ENCODE peak calls at places on chromosome 13, in seven cellular contexts. T is WERI-Rb-1, Q is left ventricle myocardium inferior, D is brain microvascular endothelial cell, P is uterus, J is heart right ventricle, L is aorta. I is an unnamed sample. For H3K36me3, the result is how much of the 10 kb centered on the place peaks cover.

GRCh38 chr13:58963321-58963720 is 1200.4 kb downstream of the DIAPH3 start:
- DNase-seq in P (no peak), J (no peak), Q (no peak), D (no peak), T (no peak), L (no peak), I (no peak)

GRCh38 chr13:94641432-94641941 is 39.8 kb downstream of the GPR180 start:
- DNase-seq in P (no peak), D (peak), L (no peak), T (no peak), Q (no peak), J (no peak), I (no peak)

GRCh38 chr13:84609716-84610115 is 727.4 kb upstream of the SLITRK1 start:
- DNase-seq in L (no peak), Q (no peak), T (no peak), J (no peak), D (peak), P (no peak), I (no peak)

GRCh38 chr13:22483276-22483675 is 697.5 kb upstream of the SGCG start:
- DNase-seq in P (no peak), T (no peak), D (no peak), Q (no peak), J (no peak), L (no peak), I (no peak)

GRCh38 chr13:59532405-59532804 is 631.3 kb downstream of the DIAPH3 start:
- DNase-seq in J (no peak), D (no peak), T (no peak), L (no peak), Q (no peak), P (no peak), I (no peak)

GRCh38 chr13:74210693-74211393 is 76.6 kb upstream of the KLF12 start:
- DNase-seq in Q (no peak), T (peak), L (peak), D (peak), J (no peak), P (no peak), I (peak)

GRCh38 chr13:31638577-31638976 is 100.7 kb upstream of the RXFP2 start:
- DNase-seq in L (no peak), T (no peak), P (no peak), J (peak), D (peak), Q (no peak), I (no peak)

GRCh38 chr13:77305276-77305675 is 21.6 kb downstream of the MYCBP2 start:
- DNase-seq in L (no peak), D (no peak), P (no peak), J (no peak), T (no peak), Q (no peak), I (no peak)

GRCh38 chr13:76965759-76966421 is 17.6 kb downstream of the ACOD1 start:
- DNase-seq in Q (peak), T (no peak), J (peak), P (peak), L (peak), D (peak), I (no peak)

GRCh38 chr13:31904941-31905824 is 126.4 kb upstream of the FRY start:
- DNase-seq in P (no peak), J (no peak), D (no peak), L (no peak), Q (no peak), T (no peak), I (no peak)

GRCh38 chr13:98443329-98443728 is 133.6 kb downstream of the STK24 start:
- DNase-seq in L (peak), D (peak), J (no peak), P (no peak), T (no peak), Q (no peak), I (no peak)

GRCh38 chr13:44380404-44381165 is 7.0 kb downstream of the SERP2 start:
- DNase-seq in Q (no peak), T (no peak), L (no peak), J (no peak), D (peak), P (no peak), I (no peak)

GRCh38 chr13:76969488-76970365 is 21.4 kb downstream of the ACOD1 start:
- DNase-seq in L (no peak), P (no peak), Q (no peak), T (no peak), D (no peak), J (no peak), I (no peak)

GRCh38 chr13:80341771-80342271 is 895 bp upstream of the SPRY2 start:
- DNase-seq in D (peak), P (peak), L (peak), Q (peak), T (peak), J (peak), I (peak)

GRCh38 chr13:30904043-30904442 is 2.0 kb upstream of the MEDAG start:
- DNase-seq in P (no peak), J (no peak), D (no peak), Q (no peak), T (no peak), L (no peak), I (no peak)

GRCh38 chr13:72953391-72953960 is 105.3 kb upstream of the KLF5 start:
- DNase-seq in Q (no peak), T (no peak), L (no peak), J (no peak), P (no peak), D (no peak), I (peak)

GRCh38 chr13:114296448-114296847 is 15.0 kb downstream of the UPF3A start:
- DNase-seq in D (no peak), P (no peak), J (no peak), T (no peak), L (no peak), Q (no peak), I (no peak)

GRCh38 chr13:42007844-42008243 is 40.6 kb upstream of the DGKH start:
- DNase-seq in L (no peak), T (no peak), P (no peak), D (peak), Q (no peak), J (no peak), I (no peak)

GRCh38 chr13:77523834-77524728 is 11.4 kb upstream of the SCEL start:
- DNase-seq in D (no peak), T (no peak), L (no peak), J (no peak), P (no peak), Q (no peak), I (no peak)

GRCh38 chr13:46554971-46555370 is 2.0 kb downstream of the LRCH1 start:
- DNase-seq in L (no peak), J (no peak), Q (no peak), D (no peak), T (no peak), P (no peak), I (no peak)

GRCh38 chr13:93286047-93286446 is 59.4 kb downstream of the GPC6 start:
- DNase-seq in J (no peak), D (no peak), Q (no peak), P (no peak), T (peak), L (no peak), I (no peak)

GRCh38 chr13:78660130-78660857 is 1.3 kb upstream of the OBI1 start:
- DNase-seq in Q (no peak), T (no peak), L (peak), D (no peak), P (no peak), J (no peak), I (no peak)

GRCh38 chr13:95540848-95541247 is 11.7 kb upstream of the CLDN10 start:
- DNase-seq in T (peak), J (peak), D (no peak), L (no peak), P (no peak), Q (peak), I (no peak)

GRCh38 chr13:19864018-19864338 is 529 bp upstream of the ZMYM5 start:
- DNase-seq in P (peak), J (peak), Q (peak), D (peak), T (peak), L (peak), I (peak)

DNA sequence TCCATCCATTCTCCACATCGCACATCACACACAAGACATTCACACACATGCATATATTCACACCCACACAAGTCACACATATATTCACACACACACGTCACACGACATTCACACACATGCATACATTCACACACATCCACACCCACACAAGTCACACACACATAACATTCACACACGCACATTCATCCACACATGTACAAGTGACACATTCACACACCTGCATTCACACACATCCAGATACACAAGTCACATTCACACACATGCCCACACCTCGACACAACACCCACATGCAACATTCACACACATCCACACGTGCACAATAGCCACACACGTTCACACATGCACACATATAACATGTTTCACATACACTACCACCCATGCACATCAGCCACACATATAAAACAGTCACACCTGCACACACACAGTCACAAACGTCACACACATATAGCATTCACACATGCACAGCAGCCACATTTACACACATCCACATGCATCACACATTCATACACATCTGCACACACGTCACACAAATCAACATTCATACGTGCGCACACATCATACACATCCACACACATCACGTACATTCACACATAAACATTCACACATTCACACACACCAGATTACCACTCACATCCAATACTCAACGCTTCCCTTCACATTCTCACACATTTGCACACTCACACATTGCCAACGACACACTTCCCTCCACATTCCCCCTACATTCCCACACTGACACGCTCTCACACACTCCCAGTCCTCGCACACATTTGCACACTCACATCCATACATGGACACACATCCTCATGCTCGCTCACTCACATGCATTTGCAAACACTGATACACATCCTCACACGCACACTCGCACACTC is 41.0 kb downstream of the ANKRD10 start:
- DNase-seq in J (no peak), L (no peak), D (no peak), P (no peak), Q (no peak), T (no peak), I (no peak)
- H3K4me3 ChIP-seq in J (peak), L (no peak), D (peak), P (peak), Q (peak), T (peak), I (no peak)

DNA sequence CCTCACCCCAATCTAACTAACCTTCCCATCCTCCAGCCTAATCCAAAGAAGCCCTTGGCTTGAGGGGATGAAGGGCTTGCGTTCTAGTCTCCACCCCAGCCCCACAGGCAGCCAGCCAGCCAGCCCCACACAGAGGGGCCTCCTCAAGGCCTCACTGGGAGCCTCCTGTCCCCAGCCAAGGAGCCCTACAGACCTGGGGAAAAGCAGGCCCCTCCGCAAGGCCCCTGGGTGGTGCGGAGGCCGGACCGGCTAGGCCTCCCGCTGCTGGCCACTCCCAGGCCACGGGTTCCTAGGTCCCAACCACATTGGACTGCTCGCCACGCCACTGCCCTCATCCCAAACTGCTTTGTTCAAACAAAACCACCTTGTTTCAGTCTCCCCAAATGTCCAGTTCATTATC is 78.0 kb downstream of the ZIC5 start:
- DNase-seq in J (no peak), L (no peak), Q (no peak), P (no peak), T (no peak), D (no peak), I (no peak)
- H3K27ac ChIP-seq in J (no peak), L (no peak), Q (no peak), P (no peak), T (no peak), D (no peak), I (no peak)

GRCh38 chr13:100173203-100173602 is 84.3 kb downstream of the PCCA start:
- DNase-seq in D (no peak), Q (no peak), J (no peak), P (no peak), T (no peak), L (no peak), I (no peak)
- H3K36me3 ChIP-seq in D (under half), Q (under half), J (under half), P (under half), T (under half), L (under half), I (under half)

GRCh38 chr13:40484981-40485380 is 181.5 kb downstream of the FOXO1 start:
- DNase-seq in J (no peak), Q (no peak), L (no peak), P (no peak), T (no peak), D (no peak), I (no peak)
- H3K4me3 ChIP-seq in J (no peak), Q (no peak), L (no peak), P (no peak), T (no peak), D (no peak), I (no peak)

I was measured in small intestine.